ENCODE peak calls at places on chromosomes 3 and 15, in seven cellular contexts. One of them, this sample, is unnamed.

GRCh38 chr3:196193037-196193737 is 18.0 kb downstream of the ZDHHC19 start:
- DNase-seq in stimulated activated naive CD4-positive, alpha-beta T cell: no peak
- DNase-seq in neural crest cell: no peak
- DNase-seq in activated naive CD4-positive, alpha-beta T cell: no peak
- DNase-seq in mucosa of descending colon: no peak
- DNase-seq in H7: no peak
- DNase-seq in activated T-cell treated with anti-CD3 and anti-CD28 coated beads for 1 hour: no peak
- DNase-seq in this sample: no peak

GRCh38 chr15:85430406-85431204 is 50.2 kb downstream of the AKAP13 start:
- DNase-seq in stimulated activated naive CD4-positive, alpha-beta T cell: no peak
- DNase-seq in neural crest cell: no peak
- DNase-seq in activated naive CD4-positive, alpha-beta T cell: no peak
- DNase-seq in mucosa of descending colon: no peak
- DNase-seq in H7: no peak
- DNase-seq in activated T-cell treated with anti-CD3 and anti-CD28 coated beads for 1 hour: no peak
- DNase-seq in this sample: no peak

GRCh38 chr3:66931286-66931685 is 66.8 kb upstream of the KBTBD8 start:
- DNase-seq in stimulated activated naive CD4-positive, alpha-beta T cell: no peak
- DNase-seq in neural crest cell: no peak
- DNase-seq in activated naive CD4-positive, alpha-beta T cell: no peak
- DNase-seq in mucosa of descending colon: peak
- DNase-seq in H7: no peak
- DNase-seq in activated T-cell treated with anti-CD3 and anti-CD28 coated beads for 1 hour: no peak
- DNase-seq in this sample: no peak

GRCh38 chr15:101296418-101297405 is 1.7 kb upstream of the SNRPA1 start:
- DNase-seq in stimulated activated naive CD4-positive, alpha-beta T cell: no peak
- DNase-seq in neural crest cell: no peak
- DNase-seq in activated naive CD4-positive, alpha-beta T cell: no peak
- DNase-seq in mucosa of descending colon: no peak
- DNase-seq in H7: no peak
- DNase-seq in activated T-cell treated with anti-CD3 and anti-CD28 coated beads for 1 hour: no peak
- DNase-seq in this sample: no peak

GRCh38 chr3:6204891-6205290 is 656.0 kb upstream of the GRM7 start:
- DNase-seq in stimulated activated naive CD4-positive, alpha-beta T cell: no peak
- DNase-seq in neural crest cell: no peak
- DNase-seq in activated naive CD4-positive, alpha-beta T cell: no peak
- DNase-seq in mucosa of descending colon: peak
- DNase-seq in H7: no peak
- DNase-seq in activated T-cell treated with anti-CD3 and anti-CD28 coated beads for 1 hour: no peak
- DNase-seq in this sample: no peak

GRCh38 chr3:52136513-52136912 is 17.7 kb downstream of the POC1A start:
- DNase-seq in stimulated activated naive CD4-positive, alpha-beta T cell: no peak
- DNase-seq in neural crest cell: no peak
- DNase-seq in activated naive CD4-positive, alpha-beta T cell: no peak
- DNase-seq in mucosa of descending colon: no peak
- DNase-seq in H7: no peak
- DNase-seq in activated T-cell treated with anti-CD3 and anti-CD28 coated beads for 1 hour: no peak
- DNase-seq in this sample: no peak

GRCh38 chr15:81749667-81750360 is 296.0 kb downstream of the MEX3B start:
- DNase-seq in stimulated activated naive CD4-positive, alpha-beta T cell: no peak
- DNase-seq in neural crest cell: no peak
- DNase-seq in activated naive CD4-positive, alpha-beta T cell: no peak
- DNase-seq in mucosa of descending colon: no peak
- DNase-seq in H7: no peak
- DNase-seq in activated T-cell treated with anti-CD3 and anti-CD28 coated beads for 1 hour: no peak
- DNase-seq in this sample: no peak

GRCh38 chr3:193910886-193911738 is 224.8 kb upstream of the HES1 start:
- DNase-seq in stimulated activated naive CD4-positive, alpha-beta T cell: peak
- DNase-seq in neural crest cell: no peak
- DNase-seq in activated naive CD4-positive, alpha-beta T cell: no peak
- DNase-seq in mucosa of descending colon: no peak
- DNase-seq in H7: peak
- DNase-seq in activated T-cell treated with anti-CD3 and anti-CD28 coated beads for 1 hour: no peak
- DNase-seq in this sample: no peak

GRCh38 chr3:146164951-146165350 is 4.0 kb upstream of the PLOD2 start:
- DNase-seq in stimulated activated naive CD4-positive, alpha-beta T cell: no peak
- DNase-seq in neural crest cell: no peak
- DNase-seq in activated naive CD4-positive, alpha-beta T cell: no peak
- DNase-seq in mucosa of descending colon: peak
- DNase-seq in H7: no peak
- DNase-seq in activated T-cell treated with anti-CD3 and anti-CD28 coated beads for 1 hour: no peak
- DNase-seq in this sample: no peak

GRCh38 chr3:22947741-22948140 is 255.4 kb upstream of the UBE2E2 start:
- DNase-seq in stimulated activated naive CD4-positive, alpha-beta T cell: no peak
- DNase-seq in neural crest cell: no peak
- DNase-seq in activated naive CD4-positive, alpha-beta T cell: no peak
- DNase-seq in mucosa of descending colon: no peak
- DNase-seq in H7: no peak
- DNase-seq in activated T-cell treated with anti-CD3 and anti-CD28 coated beads for 1 hour: no peak
- DNase-seq in this sample: no peak

GRCh38 chr15:89812126-89812846 is 2.4 kb downstream of the ANPEP start:
- DNase-seq in stimulated activated naive CD4-positive, alpha-beta T cell: no peak
- DNase-seq in neural crest cell: no peak
- DNase-seq in activated naive CD4-positive, alpha-beta T cell: no peak
- DNase-seq in mucosa of descending colon: peak
- DNase-seq in H7: no peak
- DNase-seq in activated T-cell treated with anti-CD3 and anti-CD28 coated beads for 1 hour: no peak
- DNase-seq in this sample: no peak

GRCh38 chr3:156633335-156633734 is 41.1 kb upstream of the TIPARP start:
- DNase-seq in stimulated activated naive CD4-positive, alpha-beta T cell: no peak
- DNase-seq in neural crest cell: no peak
- DNase-seq in activated naive CD4-positive, alpha-beta T cell: no peak
- DNase-seq in mucosa of descending colon: no peak
- DNase-seq in H7: no peak
- DNase-seq in activated T-cell treated with anti-CD3 and anti-CD28 coated beads for 1 hour: no peak
- DNase-seq in this sample: peak

GRCh38 chr15:85485956-85486567 is 105.7 kb downstream of the AKAP13 start:
- DNase-seq in stimulated activated naive CD4-positive, alpha-beta T cell: peak
- DNase-seq in neural crest cell: peak
- DNase-seq in activated naive CD4-positive, alpha-beta T cell: peak
- DNase-seq in mucosa of descending colon: peak
- DNase-seq in H7: peak
- DNase-seq in activated T-cell treated with anti-CD3 and anti-CD28 coated beads for 1 hour: peak
- DNase-seq in this sample: peak

This sample was measured in islet precursor cell.